ENCODE peak calls at places on chromosomes 6 and 20, in ten cellular contexts. One of them, this sample, is unnamed.
A peak's percentile ranks its signal among the peaks of the same experiment; 100 is the strongest.

GRCh38 chr20:58592076-58592695 is 58.9 kb upstream of the STX16 start:
- DNase-seq in fibroblast of the aortic adventitia: no peak
- DNase-seq in cardiac fibroblast: no peak
- DNase-seq in lower lobe of right lung: no peak
- DNase-seq in mesothelial cell of epicardium: no peak
- DNase-seq in neural crest cell: no peak
- DNase-seq in mucosa of descending colon: no peak
- DNase-seq in mammary epithelial cell: no peak
- DNase-seq in CD8-positive, alpha-beta T cell: no peak
- DNase-seq in lung: no peak
- DNase-seq in this sample: no peak

GRCh38 chr6:138004423-138005287 is 102.6 kb downstream of the PERP start:
- DNase-seq in fibroblast of the aortic adventitia: peak; percentile 61
- DNase-seq in cardiac fibroblast: peak; percentile 63
- DNase-seq in lower lobe of right lung: no peak
- DNase-seq in mesothelial cell of epicardium: no peak
- DNase-seq in neural crest cell: no peak
- DNase-seq in mucosa of descending colon: no peak
- DNase-seq in mammary epithelial cell: peak; percentile 48
- DNase-seq in CD8-positive, alpha-beta T cell: no peak
- DNase-seq in lung: no peak
- DNase-seq in this sample: no peak

GRCh38 chr6:4647414-4648365 is 128.5 kb upstream of the CDYL start:
- DNase-seq in fibroblast of the aortic adventitia: peak; percentile 77
- DNase-seq in cardiac fibroblast: peak; percentile 82
- DNase-seq in lower lobe of right lung: peak; percentile 77
- DNase-seq in mesothelial cell of epicardium: peak; percentile 53
- DNase-seq in neural crest cell: peak; percentile 84
- DNase-seq in mucosa of descending colon: peak; percentile 87
- DNase-seq in mammary epithelial cell: peak; percentile 63
- DNase-seq in CD8-positive, alpha-beta T cell: peak; percentile 49
- DNase-seq in lung: peak; percentile 68
- DNase-seq in this sample: no peak

GRCh38 chr6:154154389-154154967 is 115.4 kb downstream of the OPRM1 start:
- DNase-seq in fibroblast of the aortic adventitia: peak; percentile 87
- DNase-seq in cardiac fibroblast: peak; percentile 84
- DNase-seq in lower lobe of right lung: no peak
- DNase-seq in mesothelial cell of epicardium: no peak
- DNase-seq in neural crest cell: peak; percentile 62
- DNase-seq in mucosa of descending colon: no peak
- DNase-seq in mammary epithelial cell: peak; percentile 21
- DNase-seq in CD8-positive, alpha-beta T cell: peak; percentile 71
- DNase-seq in lung: peak; percentile 53
- DNase-seq in this sample: no peak

GRCh38 chr6:1670711-1671462 is 61.2 kb downstream of the FOXC1 start:
- DNase-seq in fibroblast of the aortic adventitia: peak; percentile 26
- DNase-seq in cardiac fibroblast: peak; percentile 11
- DNase-seq in lower lobe of right lung: no peak
- DNase-seq in mesothelial cell of epicardium: no peak
- DNase-seq in neural crest cell: peak; percentile 3
- DNase-seq in mucosa of descending colon: no peak
- DNase-seq in mammary epithelial cell: peak; percentile 81
- DNase-seq in CD8-positive, alpha-beta T cell: no peak
- DNase-seq in lung: no peak
- DNase-seq in this sample: no peak

GRCh38 chr6:29652198-29652584 is 4.7 kb upstream of the MOG start:
- DNase-seq in fibroblast of the aortic adventitia: no peak
- DNase-seq in cardiac fibroblast: no peak
- DNase-seq in lower lobe of right lung: no peak
- DNase-seq in mesothelial cell of epicardium: no peak
- DNase-seq in neural crest cell: no peak
- DNase-seq in mucosa of descending colon: no peak
- DNase-seq in mammary epithelial cell: no peak
- DNase-seq in CD8-positive, alpha-beta T cell: no peak
- DNase-seq in lung: no peak
- DNase-seq in this sample: no peak

GRCh38 chr6:33147807-33148666 is 44.2 kb downstream of the COL11A2 start:
- DNase-seq in fibroblast of the aortic adventitia: peak; percentile 81
- DNase-seq in cardiac fibroblast: peak; percentile 74
- DNase-seq in lower lobe of right lung: no peak
- DNase-seq in mesothelial cell of epicardium: no peak
- DNase-seq in neural crest cell: no peak
- DNase-seq in mucosa of descending colon: no peak
- DNase-seq in mammary epithelial cell: peak; percentile 17
- DNase-seq in CD8-positive, alpha-beta T cell: no peak
- DNase-seq in lung: no peak
- DNase-seq in this sample: no peak

GRCh38 chr20:38213607-38213940 is 47.0 kb downstream of the KIAA1755 start:
- DNase-seq in fibroblast of the aortic adventitia: no peak
- DNase-seq in cardiac fibroblast: no peak
- DNase-seq in lower lobe of right lung: no peak
- DNase-seq in mesothelial cell of epicardium: no peak
- DNase-seq in neural crest cell: no peak
- DNase-seq in mucosa of descending colon: no peak
- DNase-seq in mammary epithelial cell: no peak
- DNase-seq in CD8-positive, alpha-beta T cell: no peak
- DNase-seq in lung: no peak
- DNase-seq in this sample: no peak

GRCh38 chr6:30774701-30775100 is 30.4 kb upstream of the IER3 start:
- DNase-seq in fibroblast of the aortic adventitia: no peak
- DNase-seq in cardiac fibroblast: no peak
- DNase-seq in lower lobe of right lung: no peak
- DNase-seq in mesothelial cell of epicardium: no peak
- DNase-seq in neural crest cell: no peak
- DNase-seq in mucosa of descending colon: no peak
- DNase-seq in mammary epithelial cell: no peak
- DNase-seq in CD8-positive, alpha-beta T cell: no peak
- DNase-seq in lung: no peak
- DNase-seq in this sample: no peak

GRCh38 chr6:19714415-19715165 is 122.6 kb upstream of the ID4 start:
- DNase-seq in fibroblast of the aortic adventitia: no peak
- DNase-seq in cardiac fibroblast: no peak
- DNase-seq in lower lobe of right lung: no peak
- DNase-seq in mesothelial cell of epicardium: no peak
- DNase-seq in neural crest cell: no peak
- DNase-seq in mucosa of descending colon: no peak
- DNase-seq in mammary epithelial cell: no peak
- DNase-seq in CD8-positive, alpha-beta T cell: no peak
- DNase-seq in lung: no peak
- DNase-seq in this sample: no peak

GRCh38 chr20:47278907-47279348 is 77.6 kb downstream of the ZMYND8 start:
- DNase-seq in fibroblast of the aortic adventitia: no peak
- DNase-seq in cardiac fibroblast: no peak
- DNase-seq in lower lobe of right lung: no peak
- DNase-seq in mesothelial cell of epicardium: no peak
- DNase-seq in neural crest cell: no peak
- DNase-seq in mucosa of descending colon: no peak
- DNase-seq in mammary epithelial cell: no peak
- DNase-seq in CD8-positive, alpha-beta T cell: no peak
- DNase-seq in lung: no peak
- DNase-seq in this sample: no peak

GRCh38 chr20:53287357-53288042 is 306.1 kb downstream of the ZNF217 start:
- DNase-seq in fibroblast of the aortic adventitia: no peak
- DNase-seq in cardiac fibroblast: no peak
- DNase-seq in lower lobe of right lung: no peak
- DNase-seq in mesothelial cell of epicardium: no peak
- DNase-seq in neural crest cell: no peak
- DNase-seq in mucosa of descending colon: no peak
- DNase-seq in mammary epithelial cell: no peak
- DNase-seq in CD8-positive, alpha-beta T cell: no peak
- DNase-seq in lung: no peak
- DNase-seq in this sample: no peak

GRCh38 chr20:53296451-53297153 is 297.0 kb downstream of the ZNF217 start:
- DNase-seq in fibroblast of the aortic adventitia: no peak
- DNase-seq in cardiac fibroblast: no peak
- DNase-seq in lower lobe of right lung: no peak
- DNase-seq in mesothelial cell of epicardium: no peak
- DNase-seq in neural crest cell: no peak
- DNase-seq in mucosa of descending colon: no peak
- DNase-seq in mammary epithelial cell: no peak
- DNase-seq in CD8-positive, alpha-beta T cell: no peak
- DNase-seq in lung: no peak
- DNase-seq in this sample: no peak

GRCh38 chr20:53292347-53292746 is 301.3 kb downstream of the ZNF217 start:
- DNase-seq in fibroblast of the aortic adventitia: no peak
- DNase-seq in cardiac fibroblast: no peak
- DNase-seq in lower lobe of right lung: no peak
- DNase-seq in mesothelial cell of epicardium: no peak
- DNase-seq in neural crest cell: no peak
- DNase-seq in mucosa of descending colon: no peak
- DNase-seq in mammary epithelial cell: no peak
- DNase-seq in CD8-positive, alpha-beta T cell: no peak
- DNase-seq in lung: no peak
- DNase-seq in this sample: no peak

GRCh38 chr20:53294804-53295203 is 298.8 kb downstream of the ZNF217 start:
- DNase-seq in fibroblast of the aortic adventitia: no peak
- DNase-seq in cardiac fibroblast: no peak
- DNase-seq in lower lobe of right lung: no peak
- DNase-seq in mesothelial cell of epicardium: no peak
- DNase-seq in neural crest cell: no peak
- DNase-seq in mucosa of descending colon: no peak
- DNase-seq in mammary epithelial cell: no peak
- DNase-seq in CD8-positive, alpha-beta T cell: no peak
- DNase-seq in lung: no peak
- DNase-seq in this sample: no peak

DNA sequence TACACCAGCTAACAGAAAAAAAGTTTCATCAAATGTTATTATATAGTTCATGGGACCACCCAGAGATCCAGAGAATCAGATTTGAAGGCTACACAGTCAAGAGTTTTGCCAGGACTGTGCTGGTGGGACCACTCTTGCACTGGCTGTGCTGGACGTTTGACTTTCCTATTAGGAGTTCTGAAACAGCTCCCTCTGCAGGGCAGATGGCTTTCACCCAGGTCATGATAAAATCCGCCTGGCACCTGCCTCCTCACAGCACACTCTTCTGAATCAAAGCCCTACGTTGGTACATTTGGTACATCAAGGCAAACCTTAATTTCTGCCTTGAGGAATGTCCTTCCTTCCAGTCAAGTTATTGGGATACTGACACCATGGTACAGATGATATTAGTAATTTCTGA is 302.1 kb downstream of the ZNF217 start:
- DNase-seq in fibroblast of the aortic adventitia: no peak
- DNase-seq in cardiac fibroblast: no peak
- DNase-seq in lower lobe of right lung: no peak
- DNase-seq in mesothelial cell of epicardium: no peak
- DNase-seq in neural crest cell: peak; percentile 13
- DNase-seq in mucosa of descending colon: no peak
- DNase-seq in mammary epithelial cell: no peak
- DNase-seq in CD8-positive, alpha-beta T cell: no peak
- DNase-seq in lung: no peak
- DNase-seq in this sample: no peak
- TF ChIP-seq CTCF in fibroblast of the aortic adventitia: no peak
- TF ChIP-seq CTCF in cardiac fibroblast: no peak
- TF ChIP-seq CTCF in lower lobe of right lung: no peak
- TF ChIP-seq CTCF in mesothelial cell of epicardium: no peak
- TF ChIP-seq CTCF in neural crest cell: peak; percentile 44
- TF ChIP-seq CTCF in mucosa of descending colon: no peak
- TF ChIP-seq CTCF in mammary epithelial cell: peak; percentile 20
- TF ChIP-seq CTCF in CD8-positive, alpha-beta T cell: no peak
- TF ChIP-seq CTCF in lung: no peak
- TF ChIP-seq CTCF in this sample: peak; percentile 9

GRCh38 chr6:129671442-129672344 is 38.3 kb downstream of the ARHGAP18 start:
- DNase-seq in fibroblast of the aortic adventitia: no peak
- DNase-seq in cardiac fibroblast: peak; percentile 39
- DNase-seq in lower lobe of right lung: peak; percentile 80
- DNase-seq in mesothelial cell of epicardium: no peak
- DNase-seq in neural crest cell: no peak
- DNase-seq in mucosa of descending colon: no peak
- DNase-seq in mammary epithelial cell: no peak
- DNase-seq in CD8-positive, alpha-beta T cell: peak; percentile 61
- DNase-seq in lung: peak; percentile 39
- DNase-seq in this sample: no peak
- TF ChIP-seq CTCF in fibroblast of the aortic adventitia: no peak
- TF ChIP-seq CTCF in cardiac fibroblast: no peak
- TF ChIP-seq CTCF in lower lobe of right lung: peak; percentile 42
- TF ChIP-seq CTCF in mesothelial cell of epicardium: no peak
- TF ChIP-seq CTCF in neural crest cell: no peak
- TF ChIP-seq CTCF in mucosa of descending colon: no peak
- TF ChIP-seq CTCF in mammary epithelial cell: peak; percentile 7
- TF ChIP-seq CTCF in CD8-positive, alpha-beta T cell: peak; percentile 55
- TF ChIP-seq CTCF in lung: no peak
- TF ChIP-seq CTCF in this sample: no peak

GRCh38 chr6:145069966-145070365 is 665.4 kb downstream of the EPM2A start:
- DNase-seq in fibroblast of the aortic adventitia: no peak
- DNase-seq in cardiac fibroblast: peak; percentile 26
- DNase-seq in lower lobe of right lung: no peak
- DNase-seq in mesothelial cell of epicardium: no peak
- DNase-seq in neural crest cell: no peak
- DNase-seq in mucosa of descending colon: no peak
- DNase-seq in mammary epithelial cell: no peak
- DNase-seq in CD8-positive, alpha-beta T cell: no peak
- DNase-seq in lung: no peak
- DNase-seq in this sample: no peak
- TF ChIP-seq CTCF in fibroblast of the aortic adventitia: no peak
- TF ChIP-seq CTCF in cardiac fibroblast: no peak
- TF ChIP-seq CTCF in lower lobe of right lung: no peak
- TF ChIP-seq CTCF in mesothelial cell of epicardium: no peak
- TF ChIP-seq CTCF in neural crest cell: no peak
- TF ChIP-seq CTCF in mucosa of descending colon: no peak
- TF ChIP-seq CTCF in mammary epithelial cell: no peak
- TF ChIP-seq CTCF in CD8-positive, alpha-beta T cell: no peak
- TF ChIP-seq CTCF in lung: no peak
- TF ChIP-seq CTCF in this sample: no peak

GRCh38 chr6:163014736-163015135 is 287.0 kb downstream of the PACRG start:
- DNase-seq in fibroblast of the aortic adventitia: no peak
- DNase-seq in cardiac fibroblast: no peak
- DNase-seq in lower lobe of right lung: no peak
- DNase-seq in mesothelial cell of epicardium: no peak
- DNase-seq in neural crest cell: no peak
- DNase-seq in mucosa of descending colon: no peak
- DNase-seq in mammary epithelial cell: no peak
- DNase-seq in CD8-positive, alpha-beta T cell: no peak
- DNase-seq in lung: no peak
- DNase-seq in this sample: no peak
- TF ChIP-seq CTCF in fibroblast of the aortic adventitia: no peak
- TF ChIP-seq CTCF in cardiac fibroblast: no peak
- TF ChIP-seq CTCF in lower lobe of right lung: no peak
- TF ChIP-seq CTCF in mesothelial cell of epicardium: no peak
- TF ChIP-seq CTCF in neural crest cell: no peak
- TF ChIP-seq CTCF in mucosa of descending colon: no peak
- TF ChIP-seq CTCF in mammary epithelial cell: no peak
- TF ChIP-seq CTCF in CD8-positive, alpha-beta T cell: no peak
- TF ChIP-seq CTCF in lung: no peak
- TF ChIP-seq CTCF in this sample: no peak

This sample was measured in kidney epithelial cell.